ENCODE peak calls at places on chromosomes 7 and 10, in four cellular contexts. M is astrocyte; A is CD4-positive, CD25-positive, alpha-beta regulatory T cell; X is MM.1S. C is an unnamed sample. For H3K4me1 and H3K27me3, the result is how much of the 10 kb centered on the place peaks cover.

GRCh38 chr10:14782691-14783363 is 8.1 kb upstream of the FAM107B start:
- DNase-seq in M (no peak), X (no peak), A (no peak), C (no peak)

GRCh38 chr7:96034940-96035727 is 262.8 kb downstream of the DYNC1I1 start:
- DNase-seq in A (no peak), M (no peak), X (no peak), C (no peak)

GRCh38 chr10:90319188-90319914 is 538.5 kb downstream of the HTR7 start:
- DNase-seq in X (no peak), M (peak), A (no peak), C (no peak)

GRCh38 chr10:106338486-106338885 is 826.0 kb downstream of the SORCS1 start:
- DNase-seq in A (no peak), M (peak), X (no peak), C (no peak)

GRCh38 chr10:71512213-71512745 is 115.6 kb downstream of the CDH23 start:
- DNase-seq in A (no peak), X (no peak), M (no peak), C (no peak)

GRCh38 chr10:108392286-108392685 is 1227.8 kb upstream of the SORCS1 start:
- DNase-seq in X (no peak), M (peak), A (no peak), C (no peak)

GRCh38 chr7:57403601-57404342 is 46.2 kb upstream of the ZNF716 start:
- DNase-seq in A (no peak), M (no peak), X (no peak), C (peak)

GRCh38 chr7:7595451-7595850 is 28.8 kb downstream of the MIOS start:
- DNase-seq in A (no peak), X (peak), M (peak), C (no peak)

GRCh38 chr7:47454961-47455871 is 126.7 kb downstream of the TNS3 start:
- DNase-seq in M (no peak), A (no peak), X (no peak), C (peak)
- H3K4me1 ChIP-seq in M (half or more), A (under half), X (under half), C (under half)

GRCh38 chr7:53596230-53596629 is 560.8 kb downstream of the POM121L12 start:
- DNase-seq in M (peak), X (no peak), A (no peak), C (no peak)
- H3K27me3 ChIP-seq in M (under half), X (under half), A (under half), C (under half)

GRCh38 chr10:124650263-124650662 is 93.9 kb downstream of the FAM53B start:
- DNase-seq in A (no peak), M (no peak), X (no peak), C (no peak)
- H3K4me1 ChIP-seq in A (half or more), M (under half), X (under half), C (under half)

GRCh38 chr7:106885652-106886051 is 20.6 kb downstream of the PIK3CG start:
- DNase-seq in X (no peak), A (no peak), M (no peak), C (no peak)
- H3K27me3 ChIP-seq in X (under half), A (under half), M (under half), C (under half)

GRCh38 chr10:105042906-105043552 is 401.9 kb downstream of the SORCS3 start:
- DNase-seq in M (no peak), A (no peak), X (peak), C (no peak)
- H3K4me1 ChIP-seq in M (under half), A (under half), X (under half), C (under half)

DNA sequence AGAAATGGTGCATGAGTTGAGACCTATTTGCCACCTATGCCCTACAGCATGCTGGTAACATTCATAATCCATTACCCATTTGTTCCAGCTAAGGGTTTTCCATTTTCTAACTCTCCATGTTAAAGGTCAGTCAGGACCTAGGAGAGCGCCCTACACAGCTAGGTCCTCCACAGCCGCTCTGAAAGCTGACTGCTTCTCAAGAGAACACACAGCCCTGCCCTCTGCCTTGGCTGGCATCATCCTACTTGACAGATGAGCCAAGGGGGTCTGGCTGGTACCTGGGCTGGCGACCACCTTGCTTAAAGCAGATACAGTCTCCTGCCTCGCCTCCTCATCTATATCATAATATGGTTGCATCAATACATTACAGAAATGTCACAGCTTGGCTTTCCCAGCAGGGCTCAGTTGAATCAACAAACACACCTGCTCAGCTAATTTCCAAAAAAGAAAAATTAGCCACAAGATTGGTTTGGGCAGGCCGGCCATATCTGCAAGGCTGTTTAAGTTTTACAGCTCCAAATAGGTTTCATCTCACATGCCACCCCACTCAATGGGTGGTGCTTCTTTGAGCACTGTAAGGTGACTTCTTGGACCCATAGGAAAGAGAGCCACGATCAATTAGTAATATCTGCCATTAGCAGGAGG is 17.3 kb downstream of the TLL2 start:
- DNase-seq in X (no peak), M (no peak), A (no peak), C (no peak)
- H3K27me3 ChIP-seq in X (under half), M (under half), A (under half), C (under half)

DNA sequence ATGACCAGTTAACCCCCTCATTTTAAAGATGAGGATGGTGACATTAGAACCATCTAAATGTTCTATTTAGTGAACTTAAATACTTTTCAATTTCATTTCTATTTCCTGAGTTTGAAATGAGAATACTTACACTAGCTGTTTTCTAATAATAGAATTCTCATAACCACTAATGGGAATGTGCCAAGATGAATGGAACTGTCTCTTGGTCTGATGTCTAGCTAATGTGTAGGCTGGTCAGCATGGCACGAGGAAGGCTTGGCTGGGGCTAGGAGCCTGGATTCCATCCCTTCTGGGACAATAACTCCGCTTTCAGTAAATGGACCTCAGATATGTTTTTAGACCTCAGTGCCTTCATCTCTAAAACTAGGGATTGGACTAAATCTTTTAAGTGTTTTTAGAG is 185.8 kb upstream of the NRP1 start:
- DNase-seq in A (no peak), M (peak), X (no peak), C (no peak)
- H3K4me1 ChIP-seq in A (under half), M (under half), X (under half), C (under half)

DNA sequence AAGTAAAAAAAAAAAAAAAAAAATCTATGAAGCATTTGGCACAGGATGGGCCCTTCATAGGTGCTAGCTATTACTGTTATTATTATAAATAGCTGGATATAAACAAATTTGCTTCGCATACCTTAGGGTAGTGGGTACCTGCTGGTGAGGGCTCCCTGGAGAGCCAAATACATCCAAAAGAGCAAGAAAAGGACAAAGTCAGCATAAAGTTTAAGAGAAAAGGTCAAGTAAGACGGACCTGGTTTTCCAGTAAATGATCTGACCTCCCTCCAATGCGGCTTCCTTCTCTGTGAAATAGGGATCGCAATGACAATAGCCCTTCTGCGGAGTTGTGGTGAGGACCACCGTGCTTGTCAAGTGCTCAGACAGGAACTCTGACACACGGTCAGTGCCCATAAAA is 214.5 kb downstream of the SNX10 start:
- DNase-seq in M (no peak), X (no peak), A (no peak), C (no peak)
- H3K27me3 ChIP-seq in M (under half), X (under half), A (under half), C (under half)

DNA sequence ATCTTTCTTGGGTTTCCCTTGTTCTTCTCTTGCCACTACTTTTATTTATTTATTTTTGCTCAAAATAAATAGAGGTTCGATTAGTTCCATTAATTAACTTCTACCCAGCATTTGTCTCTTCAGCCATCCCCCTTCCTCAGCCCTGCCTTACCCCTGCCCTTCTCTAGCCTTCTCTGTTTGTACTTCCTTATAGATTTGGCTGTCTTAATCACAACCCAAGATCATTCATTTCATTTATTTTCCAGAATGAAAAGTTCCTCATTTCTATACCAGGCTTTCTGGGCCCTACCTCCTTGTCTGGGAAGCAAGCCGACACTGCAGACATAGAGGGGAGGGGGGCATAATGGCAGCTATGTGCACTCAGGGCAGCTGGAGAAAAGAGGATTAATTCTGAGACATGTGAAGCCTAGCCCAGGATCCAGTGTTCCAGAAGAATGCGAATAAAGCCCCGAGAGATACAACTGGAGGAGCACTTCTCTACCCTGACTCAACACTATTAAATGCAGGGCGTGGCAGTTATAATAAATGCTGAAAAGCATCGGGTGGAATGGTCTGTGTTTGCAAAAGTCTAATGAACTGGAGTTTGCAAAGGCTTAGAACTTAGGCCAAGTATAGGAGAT is 6.4 kb upstream of the PDCD4 start:
- DNase-seq in M (peak), X (no peak), A (no peak), C (no peak)
- H3K4me1 ChIP-seq in M (under half), X (half or more), A (half or more), C (under half)

GRCh38 chr7:43615558-43616145 is 32.7 kb downstream of the STK17A start:
- DNase-seq in A (no peak), M (no peak), X (no peak), C (no peak)

GRCh38 chr7:43612599-43613589 is 30.0 kb downstream of the STK17A start:
- DNase-seq in M (peak), A (no peak), X (no peak), C (no peak)

GRCh38 chr7:43618073-43618472 is 35.2 kb downstream of the STK17A start:
- DNase-seq in M (no peak), X (no peak), A (no peak), C (no peak)

GRCh38 chr7:43619213-43620012 is 36.5 kb downstream of the STK17A start:
- DNase-seq in M (no peak), X (no peak), A (no peak), C (no peak)

GRCh38 chr7:43616977-43617376 is 34.1 kb downstream of the STK17A start:
- DNase-seq in M (no peak), X (no peak), A (no peak), C (no peak)
- H3K27me3 ChIP-seq in M (under half), X (under half), A (under half), C (under half)

C was measured in tibial artery.